ENCODE peak calls at places on chromosomes 7 and 10, in ten cellular contexts. One of them, this sample, is unnamed.

GRCh38 chr7:156145184-156145583 is 332.9 kb upstream of the SHH start:
- ATAC-seq in central memory CD8-positive, alpha-beta T cell: no peak
- ATAC-seq in lower lobe of right lung: no peak
- ATAC-seq in T-helper 17 cell: no peak
- ATAC-seq in left lobe of liver: no peak
- ATAC-seq in upper lobe of left lung: no peak
- ATAC-seq in activated CD8-positive, alpha-beta T cell treated with anti-CD3 and anti-CD28 coated beads for 36 hours: no peak
- ATAC-seq in naive thymus-derived CD8-positive, alpha-beta T cell: no peak
- ATAC-seq in activated T-helper 17 cell treated with anti-CD3 and anti-CD28 coated beads, Interleukin-2, amount 50 U/mL, for 72 hours: no peak
- ATAC-seq in activated CD8-positive, alpha-beta memory T cell treated with anti-CD3 and anti-CD28 coated beads, Interleukin-2, amount 10 ng/mL, durations not matched to agents 7 days and 5 days: no peak
- ATAC-seq in this sample: no peak

GRCh38 chr7:157477550-157478212 is 140.9 kb downstream of the DNAJB6 start:
- ATAC-seq in activated CD8-positive, alpha-beta memory T cell treated with anti-CD3 and anti-CD28 coated beads, Interleukin-2, amount 10 ng/mL, durations not matched to agents 7 days and 5 days: no peak
- ATAC-seq in activated T-helper 17 cell treated with anti-CD3 and anti-CD28 coated beads, Interleukin-2, amount 50 U/mL, for 72 hours: peak
- ATAC-seq in upper lobe of left lung: no peak
- ATAC-seq in left lobe of liver: no peak
- ATAC-seq in T-helper 17 cell: peak
- ATAC-seq in central memory CD8-positive, alpha-beta T cell: no peak
- ATAC-seq in naive thymus-derived CD8-positive, alpha-beta T cell: no peak
- ATAC-seq in lower lobe of right lung: no peak
- ATAC-seq in activated CD8-positive, alpha-beta T cell treated with anti-CD3 and anti-CD28 coated beads for 36 hours: peak
- ATAC-seq in this sample: no peak

GRCh38 chr10:8179081-8179480 is 124.6 kb downstream of the GATA3 start:
- ATAC-seq in central memory CD8-positive, alpha-beta T cell: no peak
- ATAC-seq in activated T-helper 17 cell treated with anti-CD3 and anti-CD28 coated beads, Interleukin-2, amount 50 U/mL, for 72 hours: no peak
- ATAC-seq in lower lobe of right lung: no peak
- ATAC-seq in upper lobe of left lung: no peak
- ATAC-seq in left lobe of liver: no peak
- ATAC-seq in activated CD8-positive, alpha-beta memory T cell treated with anti-CD3 and anti-CD28 coated beads, Interleukin-2, amount 10 ng/mL, durations not matched to agents 7 days and 5 days: no peak
- ATAC-seq in naive thymus-derived CD8-positive, alpha-beta T cell: no peak
- ATAC-seq in activated CD8-positive, alpha-beta T cell treated with anti-CD3 and anti-CD28 coated beads for 36 hours: no peak
- ATAC-seq in T-helper 17 cell: no peak
- ATAC-seq in this sample: no peak

GRCh38 chr7:29230871-29231345 is 36.3 kb downstream of the CHN2 start:
- ATAC-seq in lower lobe of right lung: no peak
- ATAC-seq in T-helper 17 cell: no peak
- ATAC-seq in central memory CD8-positive, alpha-beta T cell: no peak
- ATAC-seq in activated CD8-positive, alpha-beta memory T cell treated with anti-CD3 and anti-CD28 coated beads, Interleukin-2, amount 10 ng/mL, durations not matched to agents 7 days and 5 days: no peak
- ATAC-seq in activated CD8-positive, alpha-beta T cell treated with anti-CD3 and anti-CD28 coated beads for 36 hours: no peak
- ATAC-seq in activated T-helper 17 cell treated with anti-CD3 and anti-CD28 coated beads, Interleukin-2, amount 50 U/mL, for 72 hours: no peak
- ATAC-seq in upper lobe of left lung: no peak
- ATAC-seq in naive thymus-derived CD8-positive, alpha-beta T cell: no peak
- ATAC-seq in left lobe of liver: peak
- ATAC-seq in this sample: no peak

GRCh38 chr10:117610321-117610720 is 67.8 kb downstream of the EMX2 start:
- ATAC-seq in naive thymus-derived CD8-positive, alpha-beta T cell: no peak
- ATAC-seq in upper lobe of left lung: no peak
- ATAC-seq in central memory CD8-positive, alpha-beta T cell: no peak
- ATAC-seq in activated CD8-positive, alpha-beta memory T cell treated with anti-CD3 and anti-CD28 coated beads, Interleukin-2, amount 10 ng/mL, durations not matched to agents 7 days and 5 days: no peak
- ATAC-seq in T-helper 17 cell: no peak
- ATAC-seq in activated CD8-positive, alpha-beta T cell treated with anti-CD3 and anti-CD28 coated beads for 36 hours: no peak
- ATAC-seq in left lobe of liver: no peak
- ATAC-seq in activated T-helper 17 cell treated with anti-CD3 and anti-CD28 coated beads, Interleukin-2, amount 50 U/mL, for 72 hours: no peak
- ATAC-seq in lower lobe of right lung: no peak
- ATAC-seq in this sample: no peak

GRCh38 chr10:68109312-68109711 is at the start of gene MYPN:
- ATAC-seq in activated CD8-positive, alpha-beta T cell treated with anti-CD3 and anti-CD28 coated beads for 36 hours: no peak
- ATAC-seq in activated T-helper 17 cell treated with anti-CD3 and anti-CD28 coated beads, Interleukin-2, amount 50 U/mL, for 72 hours: no peak
- ATAC-seq in central memory CD8-positive, alpha-beta T cell: no peak
- ATAC-seq in T-helper 17 cell: no peak
- ATAC-seq in lower lobe of right lung: no peak
- ATAC-seq in upper lobe of left lung: no peak
- ATAC-seq in activated CD8-positive, alpha-beta memory T cell treated with anti-CD3 and anti-CD28 coated beads, Interleukin-2, amount 10 ng/mL, durations not matched to agents 7 days and 5 days: no peak
- ATAC-seq in left lobe of liver: no peak
- ATAC-seq in naive thymus-derived CD8-positive, alpha-beta T cell: no peak
- ATAC-seq in this sample: no peak

GRCh38 chr10:68781613-68782574 is 45.4 kb upstream of the STOX1 start:
- ATAC-seq in left lobe of liver: no peak
- ATAC-seq in activated CD8-positive, alpha-beta memory T cell treated with anti-CD3 and anti-CD28 coated beads, Interleukin-2, amount 10 ng/mL, durations not matched to agents 7 days and 5 days: no peak
- ATAC-seq in central memory CD8-positive, alpha-beta T cell: no peak
- ATAC-seq in naive thymus-derived CD8-positive, alpha-beta T cell: no peak
- ATAC-seq in lower lobe of right lung: no peak
- ATAC-seq in activated T-helper 17 cell treated with anti-CD3 and anti-CD28 coated beads, Interleukin-2, amount 50 U/mL, for 72 hours: no peak
- ATAC-seq in T-helper 17 cell: no peak
- ATAC-seq in upper lobe of left lung: no peak
- ATAC-seq in activated CD8-positive, alpha-beta T cell treated with anti-CD3 and anti-CD28 coated beads for 36 hours: no peak
- ATAC-seq in this sample: peak

GRCh38 chr10:76984559-76985443 is 652.8 kb downstream of the KCNMA1 start:
- ATAC-seq in activated CD8-positive, alpha-beta T cell treated with anti-CD3 and anti-CD28 coated beads for 36 hours: peak
- ATAC-seq in activated T-helper 17 cell treated with anti-CD3 and anti-CD28 coated beads, Interleukin-2, amount 50 U/mL, for 72 hours: peak
- ATAC-seq in T-helper 17 cell: peak
- ATAC-seq in activated CD8-positive, alpha-beta memory T cell treated with anti-CD3 and anti-CD28 coated beads, Interleukin-2, amount 10 ng/mL, durations not matched to agents 7 days and 5 days: no peak
- ATAC-seq in left lobe of liver: peak
- ATAC-seq in central memory CD8-positive, alpha-beta T cell: no peak
- ATAC-seq in upper lobe of left lung: no peak
- ATAC-seq in lower lobe of right lung: peak
- ATAC-seq in naive thymus-derived CD8-positive, alpha-beta T cell: no peak
- ATAC-seq in this sample: no peak

GRCh38 chr7:44893710-44894135 is 8.4 kb upstream of the PURB start:
- ATAC-seq in naive thymus-derived CD8-positive, alpha-beta T cell: no peak
- ATAC-seq in T-helper 17 cell: no peak
- ATAC-seq in left lobe of liver: peak
- ATAC-seq in activated CD8-positive, alpha-beta memory T cell treated with anti-CD3 and anti-CD28 coated beads, Interleukin-2, amount 10 ng/mL, durations not matched to agents 7 days and 5 days: no peak
- ATAC-seq in activated CD8-positive, alpha-beta T cell treated with anti-CD3 and anti-CD28 coated beads for 36 hours: no peak
- ATAC-seq in upper lobe of left lung: no peak
- ATAC-seq in lower lobe of right lung: no peak
- ATAC-seq in central memory CD8-positive, alpha-beta T cell: no peak
- ATAC-seq in activated T-helper 17 cell treated with anti-CD3 and anti-CD28 coated beads, Interleukin-2, amount 50 U/mL, for 72 hours: no peak
- ATAC-seq in this sample: no peak

GRCh38 chr7:151845412-151846205 is 31.3 kb downstream of the PRKAG2 start:
- ATAC-seq in activated CD8-positive, alpha-beta memory T cell treated with anti-CD3 and anti-CD28 coated beads, Interleukin-2, amount 10 ng/mL, durations not matched to agents 7 days and 5 days: no peak
- ATAC-seq in lower lobe of right lung: no peak
- ATAC-seq in naive thymus-derived CD8-positive, alpha-beta T cell: no peak
- ATAC-seq in activated CD8-positive, alpha-beta T cell treated with anti-CD3 and anti-CD28 coated beads for 36 hours: no peak
- ATAC-seq in left lobe of liver: no peak
- ATAC-seq in activated T-helper 17 cell treated with anti-CD3 and anti-CD28 coated beads, Interleukin-2, amount 50 U/mL, for 72 hours: no peak
- ATAC-seq in T-helper 17 cell: no peak
- ATAC-seq in central memory CD8-positive, alpha-beta T cell: no peak
- ATAC-seq in upper lobe of left lung: no peak
- ATAC-seq in this sample: no peak

GRCh38 chr7:111718886-111719285 is 156.6 kb upstream of the IMMP2L start:
- ATAC-seq in left lobe of liver: no peak
- ATAC-seq in naive thymus-derived CD8-positive, alpha-beta T cell: no peak
- ATAC-seq in activated CD8-positive, alpha-beta T cell treated with anti-CD3 and anti-CD28 coated beads for 36 hours: no peak
- ATAC-seq in lower lobe of right lung: no peak
- ATAC-seq in upper lobe of left lung: no peak
- ATAC-seq in central memory CD8-positive, alpha-beta T cell: no peak
- ATAC-seq in T-helper 17 cell: no peak
- ATAC-seq in activated T-helper 17 cell treated with anti-CD3 and anti-CD28 coated beads, Interleukin-2, amount 50 U/mL, for 72 hours: no peak
- ATAC-seq in activated CD8-positive, alpha-beta memory T cell treated with anti-CD3 and anti-CD28 coated beads, Interleukin-2, amount 10 ng/mL, durations not matched to agents 7 days and 5 days: no peak
- ATAC-seq in this sample: no peak

GRCh38 chr7:107230334-107230733 is 61.5 kb downstream of the HBP1 start:
- ATAC-seq in lower lobe of right lung: no peak
- ATAC-seq in left lobe of liver: no peak
- ATAC-seq in activated CD8-positive, alpha-beta memory T cell treated with anti-CD3 and anti-CD28 coated beads, Interleukin-2, amount 10 ng/mL, durations not matched to agents 7 days and 5 days: no peak
- ATAC-seq in upper lobe of left lung: no peak
- ATAC-seq in T-helper 17 cell: no peak
- ATAC-seq in activated CD8-positive, alpha-beta T cell treated with anti-CD3 and anti-CD28 coated beads for 36 hours: no peak
- ATAC-seq in central memory CD8-positive, alpha-beta T cell: no peak
- ATAC-seq in activated T-helper 17 cell treated with anti-CD3 and anti-CD28 coated beads, Interleukin-2, amount 50 U/mL, for 72 hours: no peak
- ATAC-seq in naive thymus-derived CD8-positive, alpha-beta T cell: no peak
- ATAC-seq in this sample: no peak

GRCh38 chr10:62093863-62094291 is 174.8 kb downstream of the RTKN2 start:
- ATAC-seq in T-helper 17 cell: no peak
- ATAC-seq in upper lobe of left lung: peak
- ATAC-seq in left lobe of liver: no peak
- ATAC-seq in activated CD8-positive, alpha-beta memory T cell treated with anti-CD3 and anti-CD28 coated beads, Interleukin-2, amount 10 ng/mL, durations not matched to agents 7 days and 5 days: no peak
- ATAC-seq in central memory CD8-positive, alpha-beta T cell: no peak
- ATAC-seq in activated CD8-positive, alpha-beta T cell treated with anti-CD3 and anti-CD28 coated beads for 36 hours: no peak
- ATAC-seq in naive thymus-derived CD8-positive, alpha-beta T cell: no peak
- ATAC-seq in activated T-helper 17 cell treated with anti-CD3 and anti-CD28 coated beads, Interleukin-2, amount 50 U/mL, for 72 hours: no peak
- ATAC-seq in lower lobe of right lung: peak
- ATAC-seq in this sample: no peak

GRCh38 chr7:42096681-42097637 is 140.1 kb downstream of the GLI3 start:
- ATAC-seq in upper lobe of left lung: no peak
- ATAC-seq in activated CD8-positive, alpha-beta memory T cell treated with anti-CD3 and anti-CD28 coated beads, Interleukin-2, amount 10 ng/mL, durations not matched to agents 7 days and 5 days: no peak
- ATAC-seq in T-helper 17 cell: no peak
- ATAC-seq in left lobe of liver: no peak
- ATAC-seq in activated T-helper 17 cell treated with anti-CD3 and anti-CD28 coated beads, Interleukin-2, amount 50 U/mL, for 72 hours: no peak
- ATAC-seq in activated CD8-positive, alpha-beta T cell treated with anti-CD3 and anti-CD28 coated beads for 36 hours: no peak
- ATAC-seq in naive thymus-derived CD8-positive, alpha-beta T cell: no peak
- ATAC-seq in lower lobe of right lung: peak
- ATAC-seq in central memory CD8-positive, alpha-beta T cell: no peak
- ATAC-seq in this sample: no peak

GRCh38 chr7:44140341-44140740 is 791 bp downstream of the MYL7 start:
- ATAC-seq in activated CD8-positive, alpha-beta T cell treated with anti-CD3 and anti-CD28 coated beads for 36 hours: no peak
- ATAC-seq in central memory CD8-positive, alpha-beta T cell: no peak
- ATAC-seq in lower lobe of right lung: no peak
- ATAC-seq in activated T-helper 17 cell treated with anti-CD3 and anti-CD28 coated beads, Interleukin-2, amount 50 U/mL, for 72 hours: no peak
- ATAC-seq in activated CD8-positive, alpha-beta memory T cell treated with anti-CD3 and anti-CD28 coated beads, Interleukin-2, amount 10 ng/mL, durations not matched to agents 7 days and 5 days: no peak
- ATAC-seq in T-helper 17 cell: no peak
- ATAC-seq in naive thymus-derived CD8-positive, alpha-beta T cell: no peak
- ATAC-seq in upper lobe of left lung: no peak
- ATAC-seq in left lobe of liver: no peak
- ATAC-seq in this sample: no peak

GRCh38 chr7:139875821-139876241 is 46.8 kb downstream of the TBXAS1 start:
- ATAC-seq in upper lobe of left lung: peak
- ATAC-seq in activated CD8-positive, alpha-beta memory T cell treated with anti-CD3 and anti-CD28 coated beads, Interleukin-2, amount 10 ng/mL, durations not matched to agents 7 days and 5 days: no peak
- ATAC-seq in naive thymus-derived CD8-positive, alpha-beta T cell: no peak
- ATAC-seq in left lobe of liver: peak
- ATAC-seq in T-helper 17 cell: no peak
- ATAC-seq in activated CD8-positive, alpha-beta T cell treated with anti-CD3 and anti-CD28 coated beads for 36 hours: no peak
- ATAC-seq in lower lobe of right lung: peak
- ATAC-seq in central memory CD8-positive, alpha-beta T cell: no peak
- ATAC-seq in activated T-helper 17 cell treated with anti-CD3 and anti-CD28 coated beads, Interleukin-2, amount 50 U/mL, for 72 hours: no peak
- ATAC-seq in this sample: peak

GRCh38 chr7:51154201-51154600 is 162.4 kb downstream of the COBL start:
- ATAC-seq in naive thymus-derived CD8-positive, alpha-beta T cell: no peak
- ATAC-seq in activated CD8-positive, alpha-beta T cell treated with anti-CD3 and anti-CD28 coated beads for 36 hours: no peak
- ATAC-seq in left lobe of liver: no peak
- ATAC-seq in central memory CD8-positive, alpha-beta T cell: no peak
- ATAC-seq in upper lobe of left lung: no peak
- ATAC-seq in T-helper 17 cell: no peak
- ATAC-seq in activated T-helper 17 cell treated with anti-CD3 and anti-CD28 coated beads, Interleukin-2, amount 50 U/mL, for 72 hours: no peak
- ATAC-seq in activated CD8-positive, alpha-beta memory T cell treated with anti-CD3 and anti-CD28 coated beads, Interleukin-2, amount 10 ng/mL, durations not matched to agents 7 days and 5 days: no peak
- ATAC-seq in lower lobe of right lung: no peak
- ATAC-seq in this sample: no peak

GRCh38 chr10:89481662-89482061 is 53.7 kb downstream of the SLC16A12 start:
- ATAC-seq in T-helper 17 cell: no peak
- ATAC-seq in naive thymus-derived CD8-positive, alpha-beta T cell: no peak
- ATAC-seq in lower lobe of right lung: peak
- ATAC-seq in upper lobe of left lung: no peak
- ATAC-seq in activated T-helper 17 cell treated with anti-CD3 and anti-CD28 coated beads, Interleukin-2, amount 50 U/mL, for 72 hours: no peak
- ATAC-seq in activated CD8-positive, alpha-beta T cell treated with anti-CD3 and anti-CD28 coated beads for 36 hours: no peak
- ATAC-seq in left lobe of liver: peak
- ATAC-seq in central memory CD8-positive, alpha-beta T cell: no peak
- ATAC-seq in activated CD8-positive, alpha-beta memory T cell treated with anti-CD3 and anti-CD28 coated beads, Interleukin-2, amount 10 ng/mL, durations not matched to agents 7 days and 5 days: no peak
- ATAC-seq in this sample: no peak

GRCh38 chr7:135682191-135682590 is 19.9 kb downstream of the STMP1 start:
- ATAC-seq in naive thymus-derived CD8-positive, alpha-beta T cell: no peak
- ATAC-seq in upper lobe of left lung: no peak
- ATAC-seq in activated T-helper 17 cell treated with anti-CD3 and anti-CD28 coated beads, Interleukin-2, amount 50 U/mL, for 72 hours: no peak
- ATAC-seq in activated CD8-positive, alpha-beta memory T cell treated with anti-CD3 and anti-CD28 coated beads, Interleukin-2, amount 10 ng/mL, durations not matched to agents 7 days and 5 days: no peak
- ATAC-seq in central memory CD8-positive, alpha-beta T cell: no peak
- ATAC-seq in lower lobe of right lung: no peak
- ATAC-seq in T-helper 17 cell: no peak
- ATAC-seq in activated CD8-positive, alpha-beta T cell treated with anti-CD3 and anti-CD28 coated beads for 36 hours: no peak
- ATAC-seq in left lobe of liver: no peak
- ATAC-seq in this sample: no peak

GRCh38 chr7:134400859-134401258 is 58.0 kb downstream of the AKR1B1 start:
- ATAC-seq in central memory CD8-positive, alpha-beta T cell: no peak
- ATAC-seq in T-helper 17 cell: no peak
- ATAC-seq in activated CD8-positive, alpha-beta memory T cell treated with anti-CD3 and anti-CD28 coated beads, Interleukin-2, amount 10 ng/mL, durations not matched to agents 7 days and 5 days: no peak
- ATAC-seq in upper lobe of left lung: no peak
- ATAC-seq in activated CD8-positive, alpha-beta T cell treated with anti-CD3 and anti-CD28 coated beads for 36 hours: no peak
- ATAC-seq in activated T-helper 17 cell treated with anti-CD3 and anti-CD28 coated beads, Interleukin-2, amount 50 U/mL, for 72 hours: no peak
- ATAC-seq in naive thymus-derived CD8-positive, alpha-beta T cell: no peak
- ATAC-seq in left lobe of liver: no peak
- ATAC-seq in lower lobe of right lung: no peak
- ATAC-seq in this sample: no peak

GRCh38 chr7:54932818-54933543 is 85.8 kb upstream of the EGFR start:
- ATAC-seq in T-helper 17 cell: peak
- ATAC-seq in lower lobe of right lung: peak
- ATAC-seq in activated CD8-positive, alpha-beta T cell treated with anti-CD3 and anti-CD28 coated beads for 36 hours: no peak
- ATAC-seq in activated CD8-positive, alpha-beta memory T cell treated with anti-CD3 and anti-CD28 coated beads, Interleukin-2, amount 10 ng/mL, durations not matched to agents 7 days and 5 days: no peak
- ATAC-seq in left lobe of liver: peak
- ATAC-seq in upper lobe of left lung: peak
- ATAC-seq in activated T-helper 17 cell treated with anti-CD3 and anti-CD28 coated beads, Interleukin-2, amount 50 U/mL, for 72 hours: peak
- ATAC-seq in naive thymus-derived CD8-positive, alpha-beta T cell: no peak
- ATAC-seq in central memory CD8-positive, alpha-beta T cell: no peak
- ATAC-seq in this sample: no peak

GRCh38 chr10:101967713-101968112 is 88.3 kb downstream of the ARMH3 start:
- ATAC-seq in activated CD8-positive, alpha-beta memory T cell treated with anti-CD3 and anti-CD28 coated beads, Interleukin-2, amount 10 ng/mL, durations not matched to agents 7 days and 5 days: no peak
- ATAC-seq in lower lobe of right lung: peak
- ATAC-seq in T-helper 17 cell: no peak
- ATAC-seq in left lobe of liver: no peak
- ATAC-seq in central memory CD8-positive, alpha-beta T cell: no peak
- ATAC-seq in activated CD8-positive, alpha-beta T cell treated with anti-CD3 and anti-CD28 coated beads for 36 hours: no peak
- ATAC-seq in activated T-helper 17 cell treated with anti-CD3 and anti-CD28 coated beads, Interleukin-2, amount 50 U/mL, for 72 hours: no peak
- ATAC-seq in naive thymus-derived CD8-positive, alpha-beta T cell: no peak
- ATAC-seq in upper lobe of left lung: no peak
- ATAC-seq in this sample: no peak

GRCh38 chr10:49597426-49598163 is 12.5 kb upstream of the SLC18A3 start:
- ATAC-seq in activated CD8-positive, alpha-beta memory T cell treated with anti-CD3 and anti-CD28 coated beads, Interleukin-2, amount 10 ng/mL, durations not matched to agents 7 days and 5 days: no peak
- ATAC-seq in naive thymus-derived CD8-positive, alpha-beta T cell: no peak
- ATAC-seq in left lobe of liver: no peak
- ATAC-seq in activated CD8-positive, alpha-beta T cell treated with anti-CD3 and anti-CD28 coated beads for 36 hours: no peak
- ATAC-seq in central memory CD8-positive, alpha-beta T cell: no peak
- ATAC-seq in activated T-helper 17 cell treated with anti-CD3 and anti-CD28 coated beads, Interleukin-2, amount 50 U/mL, for 72 hours: no peak
- ATAC-seq in lower lobe of right lung: no peak
- ATAC-seq in upper lobe of left lung: no peak
- ATAC-seq in T-helper 17 cell: no peak
- ATAC-seq in this sample: no peak

GRCh38 chr7:22174574-22174953 is 182.4 kb downstream of the RAPGEF5 start:
- ATAC-seq in T-helper 17 cell: no peak
- ATAC-seq in naive thymus-derived CD8-positive, alpha-beta T cell: no peak
- ATAC-seq in activated T-helper 17 cell treated with anti-CD3 and anti-CD28 coated beads, Interleukin-2, amount 50 U/mL, for 72 hours: no peak
- ATAC-seq in activated CD8-positive, alpha-beta T cell treated with anti-CD3 and anti-CD28 coated beads for 36 hours: no peak
- ATAC-seq in central memory CD8-positive, alpha-beta T cell: no peak
- ATAC-seq in left lobe of liver: peak
- ATAC-seq in lower lobe of right lung: no peak
- ATAC-seq in upper lobe of left lung: no peak
- ATAC-seq in activated CD8-positive, alpha-beta memory T cell treated with anti-CD3 and anti-CD28 coated beads, Interleukin-2, amount 10 ng/mL, durations not matched to agents 7 days and 5 days: peak
- ATAC-seq in this sample: no peak

This sample was measured in stimulated activated memory B cell treated with anti-CD40 and anti-IgM and Interleukin-4, amounts not matched to agents 10 μg/mL and 1 μg/mL and 100 μg/mL, for 72 hours.